ENCODE peak calls at places on chromosomes 3 and 15, in five cellular contexts. One of them, this sample, is unnamed.
A peak's percentile ranks its signal among the peaks of the same experiment; 100 is the strongest.

GRCh38 chr3:13787533-13787932 is 92.3 kb downstream of the WNT7A start:
- DNase-seq in prostate gland: no peak
- DNase-seq in ovary: no peak
- DNase-seq in heart left ventricle: no peak
- DNase-seq in uterus: no peak
- DNase-seq in this sample: no peak

GRCh38 chr15:31437686-31438085 is 111.1 kb downstream of the KLF13 start:
- DNase-seq in heart left ventricle: no peak
- DNase-seq in prostate gland: no peak
- DNase-seq in uterus: no peak
- DNase-seq in ovary: no peak
- DNase-seq in this sample: no peak

GRCh38 chr3:37902674-37903073 is 41.0 kb downstream of the CTDSPL start:
- DNase-seq in uterus: no peak
- DNase-seq in prostate gland: no peak
- DNase-seq in ovary: no peak
- DNase-seq in heart left ventricle: no peak
- DNase-seq in this sample: no peak

GRCh38 chr3:189233225-189233858 is 61.6 kb downstream of the TPRG1 start:
- DNase-seq in ovary: peak; percentile 47
- DNase-seq in heart left ventricle: peak; percentile 45
- DNase-seq in prostate gland: peak; percentile 60
- DNase-seq in uterus: peak; percentile 46
- DNase-seq in this sample: peak; percentile 62

GRCh38 chr3:177875786-177876476 is 660.3 kb upstream of the KCNMB2 start:
- DNase-seq in uterus: no peak
- DNase-seq in heart left ventricle: no peak
- DNase-seq in prostate gland: no peak
- DNase-seq in ovary: no peak
- DNase-seq in this sample: no peak

GRCh38 chr3:68441054-68441453 is 491.3 kb downstream of the TAFA4 start:
- DNase-seq in ovary: no peak
- DNase-seq in uterus: no peak
- DNase-seq in heart left ventricle: no peak
- DNase-seq in prostate gland: no peak
- DNase-seq in this sample: no peak

GRCh38 chr3:194522579-194523046 is 35.8 kb upstream of the ATP13A3 start:
- DNase-seq in prostate gland: peak; percentile 25
- DNase-seq in uterus: no peak
- DNase-seq in heart left ventricle: no peak
- DNase-seq in ovary: no peak
- DNase-seq in this sample: no peak

GRCh38 chr15:44296625-44297524 is 8.4 kb downstream of the GOLM2 start:
- DNase-seq in prostate gland: peak; percentile 30
- DNase-seq in ovary: no peak
- DNase-seq in uterus: no peak
- DNase-seq in heart left ventricle: no peak
- DNase-seq in this sample: no peak

GRCh38 chr3:47421741-47422649 is 41.2 kb downstream of the PTPN23 start:
- DNase-seq in ovary: peak; percentile 50
- DNase-seq in heart left ventricle: peak; percentile 72
- DNase-seq in uterus: no peak
- DNase-seq in prostate gland: no peak
- DNase-seq in this sample: no peak

GRCh38 chr15:68666120-68666811 is 87.5 kb downstream of the CORO2B start:
- DNase-seq in heart left ventricle: no peak
- DNase-seq in ovary: no peak
- DNase-seq in prostate gland: no peak
- DNase-seq in uterus: peak; percentile 9
- DNase-seq in this sample: peak; percentile 55

GRCh38 chr3:86988235-86988634 is 2.7 kb downstream of the VGLL3 start:
- DNase-seq in prostate gland: no peak
- DNase-seq in heart left ventricle: no peak
- DNase-seq in uterus: no peak
- DNase-seq in ovary: no peak
- DNase-seq in this sample: no peak

GRCh38 chr3:4426261-4426781 is 40.7 kb downstream of the SUMF1 start:
- DNase-seq in prostate gland: no peak
- DNase-seq in ovary: no peak
- DNase-seq in heart left ventricle: no peak
- DNase-seq in uterus: no peak
- DNase-seq in this sample: no peak

GRCh38 chr3:36075491-36075890 is 304.8 kb upstream of the STAC start:
- DNase-seq in heart left ventricle: no peak
- DNase-seq in prostate gland: no peak
- DNase-seq in ovary: no peak
- DNase-seq in uterus: no peak
- DNase-seq in this sample: no peak

GRCh38 chr3:112967425-112967824 is 7.5 kb downstream of the CD200R1 start:
- DNase-seq in heart left ventricle: no peak
- DNase-seq in prostate gland: no peak
- DNase-seq in ovary: no peak
- DNase-seq in uterus: no peak
- DNase-seq in this sample: no peak
- H3K4me1 ChIP-seq in heart left ventricle: no peaks in the 10 kb centered on the region
- H3K4me1 ChIP-seq in prostate gland: no peaks in the 10 kb centered on the region
- H3K4me1 ChIP-seq in ovary: no peaks in the 10 kb centered on the region
- H3K4me1 ChIP-seq in uterus: no peaks in the 10 kb centered on the region
- H3K4me1 ChIP-seq in this sample: peaks cover 3% of the 10 kb centered on the region

GRCh38 chr15:75646944-75647364 is 758 bp upstream of the SNX33 start:
- DNase-seq in prostate gland: peak; percentile 56
- DNase-seq in ovary: no peak
- DNase-seq in heart left ventricle: no peak
- DNase-seq in uterus: no peak
- DNase-seq in this sample: no peak

GRCh38 chr15:75646112-75646943 is 1.4 kb upstream of the SNX33 start:
- DNase-seq in prostate gland: peak; percentile 50
- DNase-seq in ovary: no peak
- DNase-seq in uterus: no peak
- DNase-seq in heart left ventricle: no peak
- DNase-seq in this sample: no peak

GRCh38 chr15:75649045-75649761 is 1.5 kb downstream of the SNX33 start:
- DNase-seq in heart left ventricle: no peak
- DNase-seq in prostate gland: no peak
- DNase-seq in ovary: no peak
- DNase-seq in uterus: no peak
- DNase-seq in this sample: no peak

GRCh38 chr15:75648156-75649000 is 666 bp downstream of the SNX33 start:
- DNase-seq in uterus: peak; percentile 63
- DNase-seq in ovary: peak; percentile 80
- DNase-seq in heart left ventricle: peak; percentile 60
- DNase-seq in prostate gland: peak; percentile 31
- DNase-seq in this sample: no peak

DNA sequence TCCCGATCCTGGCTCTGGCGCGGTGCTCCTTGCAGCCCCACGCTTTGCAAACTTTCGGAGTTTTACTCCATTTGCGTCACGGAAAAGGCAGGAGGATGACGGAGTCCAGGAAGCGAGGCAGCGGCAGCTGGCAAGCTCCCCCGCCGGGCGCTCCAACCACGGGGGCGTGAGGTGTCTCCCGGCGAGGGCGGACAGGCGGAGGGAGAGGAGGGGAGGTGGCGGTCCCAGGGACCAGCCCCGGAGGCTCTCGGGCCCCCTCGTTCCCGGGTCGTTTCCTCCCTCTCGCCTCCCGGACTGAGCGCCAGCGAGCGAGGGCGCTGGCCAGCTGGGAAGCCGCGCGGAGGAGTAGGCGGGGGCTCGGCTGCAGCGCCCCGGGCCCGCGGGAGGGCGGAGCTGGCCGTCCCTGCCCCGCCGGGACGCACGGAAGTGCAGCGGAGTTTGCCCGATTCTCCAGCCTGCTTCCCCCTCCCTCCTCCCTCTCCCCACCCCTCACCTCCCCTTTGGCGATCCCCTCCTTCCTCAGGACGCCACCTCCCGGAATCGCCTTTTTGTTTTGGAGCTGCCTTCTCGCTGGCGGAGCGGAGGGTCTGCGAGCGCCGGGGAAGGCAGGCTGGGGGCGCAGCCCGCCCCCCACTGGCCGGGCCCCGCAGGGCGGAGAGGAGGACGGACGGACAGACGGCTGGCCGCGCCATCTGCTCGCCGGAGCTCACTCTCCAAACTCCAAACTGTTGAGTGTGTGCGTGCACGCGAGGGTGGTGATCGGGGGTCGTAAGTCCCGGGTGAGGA is at the start of gene SNX33:
- DNase-seq in prostate gland: peak; percentile 76
- DNase-seq in ovary: peak; percentile 89
- DNase-seq in heart left ventricle: peak; percentile 88
- DNase-seq in uterus: peak; percentile 83
- DNase-seq in this sample: peak; percentile 92
- TF ChIP-seq POLR2A in prostate gland: peak; percentile 85
- TF ChIP-seq POLR2A in ovary: peak; percentile 60
- TF ChIP-seq POLR2A in heart left ventricle: no peak
- TF ChIP-seq POLR2A in uterus: no peak
- TF ChIP-seq POLR2A in this sample: peak; percentile 49

DNA sequence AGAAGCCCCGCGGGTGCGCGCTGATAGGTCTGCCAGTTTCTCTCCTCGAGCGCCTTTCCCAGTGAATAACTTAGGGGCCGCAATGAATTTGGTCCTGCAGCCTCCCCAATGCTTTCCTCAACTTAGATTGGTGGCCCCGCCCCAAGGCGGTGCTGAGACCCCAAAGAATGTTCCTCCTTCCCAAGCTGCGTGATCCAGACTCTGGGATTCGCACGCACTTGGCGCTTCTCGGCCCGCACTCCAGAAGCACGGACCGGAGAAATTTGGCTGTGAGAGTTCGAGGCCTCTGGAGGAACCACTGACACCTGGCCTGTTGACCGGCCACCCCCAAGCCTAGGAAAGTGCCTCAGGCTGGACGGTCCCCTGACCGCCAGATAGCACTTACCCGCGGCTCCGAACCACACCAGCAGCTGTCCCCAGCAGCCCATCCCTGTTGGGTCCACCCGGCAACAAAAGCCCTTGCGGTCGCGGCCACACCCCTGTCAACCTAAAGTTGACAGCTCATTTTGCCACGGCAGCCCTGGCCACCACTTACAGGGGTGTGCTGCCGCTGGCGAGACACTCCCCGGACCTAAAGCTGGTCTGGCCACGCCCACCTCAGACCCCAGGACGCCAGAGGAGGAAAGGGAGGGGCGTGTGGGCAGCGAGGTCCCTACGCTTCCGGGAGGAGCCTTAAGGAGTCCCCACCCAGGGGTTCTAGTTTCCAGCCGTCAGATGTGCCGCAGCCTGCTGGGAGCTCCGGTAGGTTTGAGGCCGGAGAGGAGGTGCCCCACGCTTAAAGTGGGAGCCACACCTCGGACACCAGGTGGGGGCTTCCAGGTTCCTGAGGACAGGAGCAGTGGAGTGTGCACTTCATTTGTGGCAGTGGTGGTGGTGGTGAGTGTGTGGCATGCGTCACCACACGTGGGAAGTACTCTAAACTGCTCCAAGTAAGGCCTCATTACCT is at the start of gene LTK:
- DNase-seq in heart left ventricle: no peak
- DNase-seq in uterus: no peak
- DNase-seq in prostate gland: no peak
- DNase-seq in ovary: peak; percentile 42
- DNase-seq in this sample: no peak
- H3K27me3 ChIP-seq in heart left ventricle: peaks cover 25% of the 10 kb centered on the region
- H3K27me3 ChIP-seq in uterus: peaks cover 19% of the 10 kb centered on the region
- H3K27me3 ChIP-seq in prostate gland: peaks cover 21% of the 10 kb centered on the region
- H3K27me3 ChIP-seq in ovary: no peaks in the 10 kb centered on the region
- H3K27me3 ChIP-seq in this sample: peaks cover 40% of the 10 kb centered on the region

DNA sequence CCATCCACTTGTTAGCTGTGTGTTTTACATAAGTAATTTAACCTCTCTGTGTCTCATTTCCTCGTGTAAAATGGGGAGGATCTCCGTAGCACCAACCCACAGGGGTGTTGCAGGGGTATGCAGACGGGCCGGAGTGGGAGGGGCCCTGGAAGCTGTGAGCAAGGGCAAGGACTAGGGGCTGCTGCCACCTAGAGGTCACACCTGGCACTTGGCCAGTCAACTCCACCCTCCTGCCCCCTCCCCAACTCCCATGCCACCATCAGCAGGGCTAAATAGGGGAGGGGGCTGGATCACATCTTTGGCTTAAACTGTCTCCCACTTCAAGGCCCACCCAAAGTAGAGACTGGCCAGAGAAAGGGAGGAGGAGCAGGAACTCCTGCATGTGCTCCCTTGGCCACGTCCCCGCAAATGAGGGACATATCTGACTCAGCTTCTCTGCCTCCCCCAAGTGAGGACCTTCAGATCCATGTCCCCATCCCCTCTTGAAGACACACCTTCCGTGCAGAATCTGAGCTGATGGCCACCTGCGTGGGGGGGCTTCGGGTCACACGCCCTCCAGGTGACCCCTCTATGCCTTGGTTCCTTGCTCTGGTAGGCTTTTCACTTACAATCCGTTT is 2.6 kb downstream of the CCDC9B start:
- DNase-seq in ovary: peak; percentile 74
- DNase-seq in heart left ventricle: peak; percentile 82
- DNase-seq in prostate gland: no peak
- DNase-seq in uterus: peak; percentile 69
- DNase-seq in this sample: no peak
- H3K4me1 ChIP-seq in ovary: peaks cover 26% of the 10 kb centered on the region
- H3K4me1 ChIP-seq in heart left ventricle: peaks cover 77% of the 10 kb centered on the region
- H3K4me1 ChIP-seq in prostate gland: peaks cover 20% of the 10 kb centered on the region
- H3K4me1 ChIP-seq in uterus: peaks cover 26% of the 10 kb centered on the region
- H3K4me1 ChIP-seq in this sample: peaks cover 83% of the 10 kb centered on the region

DNA sequence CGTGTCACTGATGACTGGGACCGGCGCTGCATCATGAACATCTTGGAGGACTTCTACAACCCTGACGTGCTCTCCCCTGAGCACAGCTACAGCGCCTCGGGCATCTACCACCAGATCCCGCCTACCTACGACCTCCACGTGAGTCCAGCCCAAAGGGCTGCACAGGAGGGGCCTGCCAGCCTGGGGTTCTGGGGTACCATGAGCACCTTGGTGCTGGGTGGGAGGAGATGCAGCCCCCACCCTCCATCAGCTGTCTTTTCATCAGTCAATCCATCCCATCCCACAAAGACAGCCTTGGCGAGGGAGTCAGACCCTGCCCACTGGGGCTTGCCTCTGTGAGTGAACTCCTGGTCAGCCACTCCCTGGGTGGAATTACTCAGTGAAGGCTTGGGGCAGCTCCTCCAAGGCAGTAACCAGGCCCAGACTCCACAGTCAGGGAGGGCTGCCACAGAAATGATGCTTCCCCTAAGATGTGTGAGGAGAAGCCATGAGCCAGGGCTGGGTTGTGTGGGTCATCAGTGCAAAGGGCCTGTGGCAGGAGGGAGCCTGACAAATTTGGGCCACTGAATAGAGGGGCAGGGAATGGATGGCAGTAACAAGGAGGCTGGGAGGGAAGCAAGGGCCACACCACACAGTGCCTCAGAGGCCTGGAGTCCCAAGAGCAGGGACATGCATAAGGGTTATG is 47.9 kb downstream of the SEMA3G start:
- DNase-seq in ovary: peak; percentile 28
- DNase-seq in uterus: no peak
- DNase-seq in heart left ventricle: no peak
- DNase-seq in prostate gland: no peak
- DNase-seq in this sample: no peak
- TF ChIP-seq POLR2A in ovary: no peak
- TF ChIP-seq POLR2A in uterus: no peak
- TF ChIP-seq POLR2A in heart left ventricle: no peak
- TF ChIP-seq POLR2A in prostate gland: no peak
- TF ChIP-seq POLR2A in this sample: no peak

DNA sequence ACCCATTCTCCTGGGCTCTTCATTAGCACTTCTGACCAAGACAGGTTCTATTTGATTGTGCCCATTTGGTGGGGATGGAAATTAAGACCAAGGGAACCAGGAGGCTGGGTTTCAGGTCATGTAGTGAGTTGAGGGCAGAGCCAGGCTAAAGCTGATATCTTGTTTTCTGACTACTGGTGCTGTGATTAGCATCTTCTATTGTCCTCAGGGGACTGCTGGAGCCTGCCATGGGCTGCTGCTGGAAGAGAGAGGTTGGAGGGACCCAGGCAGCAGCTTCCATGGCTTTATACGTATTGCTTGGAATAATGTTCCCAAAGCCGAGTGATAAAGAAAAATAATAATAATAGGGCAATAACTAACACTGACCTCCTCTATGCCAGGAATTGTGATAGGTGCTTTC is 211.4 kb upstream of the ROPN1 start:
- DNase-seq in ovary: no peak
- DNase-seq in uterus: no peak
- DNase-seq in prostate gland: no peak
- DNase-seq in heart left ventricle: no peak
- DNase-seq in this sample: no peak
- H3K27me3 ChIP-seq in ovary: no peaks in the 10 kb centered on the region
- H3K27me3 ChIP-seq in uterus: no peaks in the 10 kb centered on the region
- H3K27me3 ChIP-seq in prostate gland: no peaks in the 10 kb centered on the region
- H3K27me3 ChIP-seq in heart left ventricle: no peaks in the 10 kb centered on the region
- H3K27me3 ChIP-seq in this sample: no peaks in the 10 kb centered on the region

This sample was measured in suprapubic skin.